ENCODE peak calls at places on chromosomes 11 and 22, in six cellular contexts. One of them, this sample, is unnamed.
A peak's percentile ranks its signal among the peaks of the same experiment; 100 is the strongest.

GRCh38 chr11:120547301-120547700 is 35.8 kb downstream of the GRIK4 start:
- DNase-seq in psoas muscle: no peak
- DNase-seq in K562: no peak
- DNase-seq in lower lobe of right lung: no peak
- DNase-seq in tibial nerve: no peak
- DNase-seq in upper lobe of right lung: no peak
- DNase-seq in this sample: no peak

GRCh38 chr22:42074153-42074750 is at the start of gene PHETA2:
- DNase-seq in psoas muscle: peak; percentile 75
- DNase-seq in K562: no peak
- DNase-seq in lower lobe of right lung: peak; percentile 77
- DNase-seq in tibial nerve: no peak
- DNase-seq in upper lobe of right lung: peak; percentile 85
- DNase-seq in this sample: no peak

GRCh38 chr22:45096256-45096907 is 67.3 kb upstream of the NUP50 start:
- DNase-seq in psoas muscle: no peak
- DNase-seq in K562: peak; percentile 56
- DNase-seq in lower lobe of right lung: no peak
- DNase-seq in tibial nerve: peak; percentile 31
- DNase-seq in upper lobe of right lung: no peak
- DNase-seq in this sample: peak; percentile 47

GRCh38 chr11:83425137-83425466 is 138.9 kb upstream of the CCDC90B start:
- DNase-seq in psoas muscle: no peak
- DNase-seq in K562: no peak
- DNase-seq in lower lobe of right lung: no peak
- DNase-seq in tibial nerve: no peak
- DNase-seq in upper lobe of right lung: no peak
- DNase-seq in this sample: no peak

GRCh38 chr11:118339281-118340045 is 3.0 kb downstream of the CD3D start:
- DNase-seq in psoas muscle: no peak
- DNase-seq in K562: peak; percentile 22
- DNase-seq in lower lobe of right lung: no peak
- DNase-seq in tibial nerve: no peak
- DNase-seq in upper lobe of right lung: no peak
- DNase-seq in this sample: no peak

GRCh38 chr11:14312736-14313438 is 46.1 kb downstream of the RRAS2 start:
- DNase-seq in psoas muscle: no peak
- DNase-seq in K562: no peak
- DNase-seq in lower lobe of right lung: no peak
- DNase-seq in tibial nerve: no peak
- DNase-seq in upper lobe of right lung: no peak
- DNase-seq in this sample: no peak

GRCh38 chr22:22166941-22167713 is 77.5 kb upstream of the VPREB1 start:
- DNase-seq in psoas muscle: no peak
- DNase-seq in K562: no peak
- DNase-seq in lower lobe of right lung: no peak
- DNase-seq in tibial nerve: no peak
- DNase-seq in upper lobe of right lung: no peak
- DNase-seq in this sample: no peak

GRCh38 chr11:100928426-100928825 is 201.2 kb downstream of the PGR start:
- DNase-seq in psoas muscle: no peak
- DNase-seq in K562: no peak
- DNase-seq in lower lobe of right lung: no peak
- DNase-seq in tibial nerve: no peak
- DNase-seq in upper lobe of right lung: no peak
- DNase-seq in this sample: no peak

GRCh38 chr11:66815646-66816045 is 27.6 kb upstream of the RCE1 start:
- DNase-seq in psoas muscle: no peak
- DNase-seq in K562: no peak
- DNase-seq in lower lobe of right lung: no peak
- DNase-seq in tibial nerve: no peak
- DNase-seq in upper lobe of right lung: no peak
- DNase-seq in this sample: no peak

GRCh38 chr11:29159552-29160465 is 857.0 kb downstream of the KCNA4 start:
- DNase-seq in psoas muscle: no peak
- DNase-seq in K562: peak; percentile 12
- DNase-seq in lower lobe of right lung: no peak
- DNase-seq in tibial nerve: no peak
- DNase-seq in upper lobe of right lung: no peak
- DNase-seq in this sample: no peak

GRCh38 chr22:38766076-38766777 is 10.4 kb upstream of the SUN2 start:
- DNase-seq in psoas muscle: peak; percentile 84
- DNase-seq in K562: peak; percentile 46
- DNase-seq in lower lobe of right lung: peak; percentile 63
- DNase-seq in tibial nerve: peak; percentile 23
- DNase-seq in upper lobe of right lung: no peak
- DNase-seq in this sample: no peak

GRCh38 chr11:121499405-121499804 is 46.6 kb upstream of the SORL1-AS1 start:
- DNase-seq in psoas muscle: no peak
- DNase-seq in K562: no peak
- DNase-seq in lower lobe of right lung: no peak
- DNase-seq in tibial nerve: no peak
- DNase-seq in upper lobe of right lung: no peak
- DNase-seq in this sample: no peak

GRCh38 chr22:26805131-26805530 is 147.7 kb downstream of the MIAT start:
- DNase-seq in psoas muscle: no peak
- DNase-seq in K562: no peak
- DNase-seq in lower lobe of right lung: no peak
- DNase-seq in tibial nerve: no peak
- DNase-seq in upper lobe of right lung: no peak
- DNase-seq in this sample: no peak

GRCh38 chr11:65663634-65664200 is 1.0 kb upstream of the RELA start:
- DNase-seq in psoas muscle: peak; percentile 83
- DNase-seq in K562: peak; percentile 67
- DNase-seq in lower lobe of right lung: peak; percentile 66
- DNase-seq in tibial nerve: no peak
- DNase-seq in upper lobe of right lung: peak; percentile 80
- DNase-seq in this sample: peak; percentile 87

GRCh38 chr11:44004452-44004833 is 43.3 kb upstream of the ACCSL start:
- DNase-seq in psoas muscle: no peak
- DNase-seq in K562: no peak
- DNase-seq in lower lobe of right lung: no peak
- DNase-seq in tibial nerve: no peak
- DNase-seq in upper lobe of right lung: no peak
- DNase-seq in this sample: peak; percentile 7

GRCh38 chr11:111460752-111461305 is 51.4 kb downstream of the BTG4 start:
- DNase-seq in psoas muscle: no peak
- DNase-seq in K562: no peak
- DNase-seq in lower lobe of right lung: no peak
- DNase-seq in tibial nerve: no peak
- DNase-seq in upper lobe of right lung: no peak
- DNase-seq in this sample: no peak

GRCh38 chr11:91296628-91297027 is 928.0 kb upstream of the FAT3 start:
- DNase-seq in psoas muscle: no peak
- DNase-seq in K562: no peak
- DNase-seq in lower lobe of right lung: no peak
- DNase-seq in tibial nerve: no peak
- DNase-seq in upper lobe of right lung: no peak
- DNase-seq in this sample: no peak

GRCh38 chr11:126799974-126800373 is 200.6 kb downstream of the KIRREL3 start:
- DNase-seq in psoas muscle: no peak
- DNase-seq in K562: no peak
- DNase-seq in lower lobe of right lung: no peak
- DNase-seq in tibial nerve: no peak
- DNase-seq in upper lobe of right lung: no peak
- DNase-seq in this sample: no peak

GRCh38 chr22:44328326-44328725 is 15.6 kb upstream of the SHISAL1 start:
- DNase-seq in psoas muscle: no peak
- DNase-seq in K562: no peak
- DNase-seq in lower lobe of right lung: peak; percentile 59
- DNase-seq in tibial nerve: no peak
- DNase-seq in upper lobe of right lung: peak; percentile 77
- DNase-seq in this sample: no peak

GRCh38 chr22:19986410-19987341 is 29.9 kb downstream of the ARVCF start:
- DNase-seq in psoas muscle: peak; percentile 91
- DNase-seq in K562: peak; percentile 100
- DNase-seq in lower lobe of right lung: peak; percentile 85
- DNase-seq in tibial nerve: peak; percentile 62
- DNase-seq in upper lobe of right lung: peak; percentile 91
- DNase-seq in this sample: peak; percentile 71

GRCh38 chr22:37371491-37371890 is 55.8 kb downstream of the ELFN2 start:
- DNase-seq in psoas muscle: no peak
- DNase-seq in K562: no peak
- DNase-seq in lower lobe of right lung: no peak
- DNase-seq in tibial nerve: no peak
- DNase-seq in upper lobe of right lung: no peak
- DNase-seq in this sample: no peak

GRCh38 chr11:93143186-93143585 is 54.6 kb downstream of the SLC36A4 start:
- DNase-seq in psoas muscle: no peak
- DNase-seq in K562: no peak
- DNase-seq in lower lobe of right lung: no peak
- DNase-seq in tibial nerve: no peak
- DNase-seq in upper lobe of right lung: no peak
- DNase-seq in this sample: no peak

GRCh38 chr11:113542420-113542819 is 67.2 kb upstream of the DRD2 start:
- DNase-seq in psoas muscle: no peak
- DNase-seq in K562: no peak
- DNase-seq in lower lobe of right lung: no peak
- DNase-seq in tibial nerve: no peak
- DNase-seq in upper lobe of right lung: no peak
- DNase-seq in this sample: no peak

GRCh38 chr11:10328314-10329090 is 23.6 kb downstream of the ADM start:
- DNase-seq in psoas muscle: no peak
- DNase-seq in K562: no peak
- DNase-seq in lower lobe of right lung: no peak
- DNase-seq in tibial nerve: no peak
- DNase-seq in upper lobe of right lung: no peak
- DNase-seq in this sample: no peak

GRCh38 chr11:120052196-120052775 is 85.6 kb downstream of the TRIM29 start:
- DNase-seq in psoas muscle: no peak
- DNase-seq in K562: no peak
- DNase-seq in lower lobe of right lung: no peak
- DNase-seq in tibial nerve: no peak
- DNase-seq in upper lobe of right lung: no peak
- DNase-seq in this sample: no peak

GRCh38 chr11:76626921-76627391 is 43.6 kb downstream of the LRRC32 start:
- DNase-seq in psoas muscle: no peak
- DNase-seq in K562: no peak
- DNase-seq in lower lobe of right lung: no peak
- DNase-seq in tibial nerve: no peak
- DNase-seq in upper lobe of right lung: no peak
- DNase-seq in this sample: no peak

GRCh38 chr22:46600397-46600796 is 19.8 kb upstream of the GRAMD4 start:
- DNase-seq in psoas muscle: no peak
- DNase-seq in K562: no peak
- DNase-seq in lower lobe of right lung: no peak
- DNase-seq in tibial nerve: no peak
- DNase-seq in upper lobe of right lung: no peak
- DNase-seq in this sample: no peak
- H3K27ac ChIP-seq in psoas muscle: no peak overlapping the region
- H3K27ac ChIP-seq in K562: no peak overlapping the region
- H3K27ac ChIP-seq in lower lobe of right lung: no peak overlapping the region
- H3K27ac ChIP-seq in tibial nerve: no peak overlapping the region
- H3K27ac ChIP-seq in upper lobe of right lung: no peak overlapping the region
- H3K27ac ChIP-seq in this sample: no peak overlapping the region

GRCh38 chr11:69643646-69644045 is 2.7 kb downstream of the CCND1 start:
- DNase-seq in psoas muscle: no peak
- DNase-seq in K562: no peak
- DNase-seq in lower lobe of right lung: no peak
- DNase-seq in tibial nerve: no peak
- DNase-seq in upper lobe of right lung: no peak
- DNase-seq in this sample: no peak
- TF ChIP-seq CTCF in psoas muscle: no peak
- TF ChIP-seq CTCF in K562: no peak
- TF ChIP-seq CTCF in lower lobe of right lung: no peak
- TF ChIP-seq CTCF in tibial nerve: no peak
- TF ChIP-seq CTCF in upper lobe of right lung: no peak
- TF ChIP-seq CTCF in this sample: no peak

GRCh38 chr11:13103962-13104554 is 94.9 kb downstream of the RASSF10 start:
- DNase-seq in psoas muscle: no peak
- DNase-seq in K562: no peak
- DNase-seq in lower lobe of right lung: no peak
- DNase-seq in tibial nerve: no peak
- DNase-seq in upper lobe of right lung: no peak
- DNase-seq in this sample: no peak
- H3K27ac ChIP-seq in psoas muscle: no peak overlapping the region
- H3K27ac ChIP-seq in K562: peak overlapping the region; percentile 62
- H3K27ac ChIP-seq in lower lobe of right lung: no peak overlapping the region
- H3K27ac ChIP-seq in tibial nerve: no peak overlapping the region
- H3K27ac ChIP-seq in upper lobe of right lung: no peak overlapping the region
- H3K27ac ChIP-seq in this sample: no peak overlapping the region

DNA sequence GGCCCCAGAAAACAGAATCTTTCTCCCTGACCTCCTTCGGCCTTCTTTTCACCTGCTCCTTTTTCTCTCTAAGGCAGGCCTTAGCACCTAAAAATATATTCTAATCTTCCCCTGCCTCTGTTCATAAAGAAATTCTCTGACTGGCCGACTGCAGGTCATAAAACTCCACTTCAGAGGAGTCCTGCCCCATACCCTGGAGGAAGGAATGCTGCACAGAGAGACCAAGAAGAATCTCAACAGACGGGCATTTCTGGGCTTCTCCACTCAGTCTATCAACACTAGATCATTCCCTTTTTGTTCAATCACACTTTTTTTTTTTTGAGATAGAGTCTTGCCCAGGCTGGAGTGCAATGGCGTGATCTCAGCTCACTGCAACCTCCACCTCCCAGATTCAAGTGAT is 19.7 kb upstream of the PGA3 start:
- DNase-seq in psoas muscle: no peak
- DNase-seq in K562: no peak
- DNase-seq in lower lobe of right lung: no peak
- DNase-seq in tibial nerve: no peak
- DNase-seq in upper lobe of right lung: no peak
- DNase-seq in this sample: no peak
- TF ChIP-seq CTCF in psoas muscle: no peak
- TF ChIP-seq CTCF in K562: no peak
- TF ChIP-seq CTCF in lower lobe of right lung: no peak
- TF ChIP-seq CTCF in tibial nerve: no peak
- TF ChIP-seq CTCF in upper lobe of right lung: no peak
- TF ChIP-seq CTCF in this sample: no peak

DNA sequence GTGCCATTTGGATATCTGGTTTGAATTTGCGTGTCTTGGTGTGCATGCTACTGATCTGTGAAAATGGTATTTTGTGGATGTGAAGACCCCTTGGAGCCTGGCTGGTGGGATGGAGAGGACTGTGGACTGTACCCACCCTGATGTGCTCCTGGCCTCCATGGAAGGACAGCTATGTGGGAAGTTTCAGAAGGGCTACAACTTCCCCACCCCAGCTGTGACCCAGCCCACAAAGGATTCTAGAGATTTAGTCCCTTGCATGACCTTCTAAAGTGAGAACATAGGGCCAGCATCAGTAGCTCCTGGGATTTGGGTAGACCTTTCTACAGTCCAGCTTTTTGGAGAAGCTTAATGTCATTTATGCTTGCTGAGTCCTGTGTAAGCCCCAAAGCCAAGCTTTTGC is 173.4 kb downstream of the BCR start:
- DNase-seq in psoas muscle: no peak
- DNase-seq in K562: no peak
- DNase-seq in lower lobe of right lung: no peak
- DNase-seq in tibial nerve: no peak
- DNase-seq in upper lobe of right lung: no peak
- DNase-seq in this sample: no peak
- H3K27ac ChIP-seq in psoas muscle: no peak overlapping the region
- H3K27ac ChIP-seq in K562: no peak overlapping the region
- H3K27ac ChIP-seq in lower lobe of right lung: no peak overlapping the region
- H3K27ac ChIP-seq in tibial nerve: no peak overlapping the region
- H3K27ac ChIP-seq in upper lobe of right lung: no peak overlapping the region
- H3K27ac ChIP-seq in this sample: no peak overlapping the region